ENCODE peak calls at places on chromosomes 1 and 21, in six cellular contexts. K, B, X, U, E and I are unnamed samples.

GRCh38 chr1:53653200-53653575 is 85.8 kb downstream of the GLIS1 start:
- DNase-seq in K (no peak), B (no peak), X (no peak), U (no peak), E (no peak), I (no peak)

GRCh38 chr1:240878631-240879030 is 266.7 kb upstream of the GREM2 start:
- DNase-seq in K (no peak), B (peak; percentile 36), X (no peak), U (no peak), E (no peak), I (no peak)

GRCh38 chr1:226149806-226150205 is 36.7 kb downstream of the ACBD3 start:
- DNase-seq in K (no peak), B (peak; percentile 44), X (no peak), U (no peak), E (peak; percentile 45), I (no peak)

GRCh38 chr1:205486258-205486657 is 18.2 kb upstream of the CDK18 start:
- DNase-seq in K (no peak), B (no peak), X (no peak), U (no peak), E (no peak), I (no peak)

GRCh38 chr21:36477559-36477958 is 2.4 kb downstream of the CLDN14 start:
- DNase-seq in K (no peak), B (no peak), X (no peak), U (no peak), E (no peak), I (no peak)

GRCh38 chr1:9490605-9491339 is 48.5 kb upstream of the SLC25A33 start:
- DNase-seq in K (peak; percentile 20), B (peak; percentile 88), X (peak; percentile 87), U (peak; percentile 71), E (peak; percentile 82), I (peak; percentile 84)

GRCh38 chr1:1119272-1119890 is 3.5 kb upstream of the C1orf159 start:
- DNase-seq in K (no peak), B (no peak), X (no peak), U (no peak), E (no peak), I (no peak)

GRCh38 chr1:206690516-206690915 is 5.8 kb downstream of the MAPKAPK2 start:
- DNase-seq in K (no peak), B (no peak), X (no peak), U (no peak), E (no peak), I (no peak)

GRCh38 chr1:115781343-115781742 is 12.8 kb upstream of the CASQ2 start:
- DNase-seq in K (no peak), B (peak; percentile 86), X (peak; percentile 26), U (no peak), E (no peak), I (peak; percentile 73)

GRCh38 chr1:99754055-99754626 is 12.3 kb downstream of the FRRS1 start:
- DNase-seq in K (no peak), B (no peak), X (no peak), U (no peak), E (no peak), I (no peak)

GRCh38 chr1:104466068-104466467 is 716.4 kb downstream of the AMY1C start:
- DNase-seq in K (no peak), B (no peak), X (no peak), U (no peak), E (no peak), I (no peak)

GRCh38 chr1:36157115-36157903 is 1.3 kb downstream of the MAP7D1 start:
- DNase-seq in K (no peak), B (peak; percentile 64), X (peak; percentile 18), U (no peak), E (peak; percentile 36), I (peak; percentile 59)

DNA sequence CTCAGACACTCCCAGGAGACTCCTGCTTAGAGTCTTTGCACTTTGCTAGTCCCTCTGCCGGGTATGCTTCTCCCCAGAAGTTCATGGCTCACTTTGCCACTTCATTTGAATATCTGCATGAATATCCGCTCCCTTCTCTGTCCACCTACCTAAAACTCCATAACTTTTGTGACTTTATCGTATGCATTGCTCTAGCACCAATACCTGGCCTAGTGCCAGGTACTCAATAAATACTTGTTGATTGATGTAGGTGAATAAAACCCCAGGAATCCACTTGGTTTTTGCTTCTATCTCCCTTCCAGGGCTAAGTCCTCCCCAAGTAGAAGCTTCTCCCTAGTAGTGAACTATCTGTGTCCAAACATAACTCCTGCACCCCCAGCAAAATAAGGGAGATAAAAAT is 27.8 kb upstream of the CTTNBP2NL start:
- DNase-seq in K (no peak), B (no peak), X (no peak), U (no peak), E (no peak), I (no peak)
- TF ChIP-seq EZH2 in K (no peak), B (no peak), X (no peak), U (no peak), E (no peak), I (no peak)

GRCh38 chr1:3066250-3066711 is 2.7 kb upstream of the PRDM16 start:
- DNase-seq in K (no peak), B (peak; percentile 39), X (peak; percentile 16), U (no peak), E (peak; percentile 62), I (peak; percentile 8)
- H3K4me2 ChIP-seq in K (no peak overlapping the region), B (no peak overlapping the region), X (no peak overlapping the region), U (no peak overlapping the region), E (no peak overlapping the region), I (no peak overlapping the region)

GRCh38 chr1:200043330-200043668 is 15.8 kb downstream of the NR5A2 start:
- DNase-seq in K (no peak), B (no peak), X (no peak), U (no peak), E (no peak), I (peak; percentile 29)
- TF ChIP-seq EZH2 in K (no peak), B (peak; percentile 21), X (no peak), U (no peak), E (no peak), I (no peak)

GRCh38 chr1:6727535-6727934 is 25.9 kb upstream of the DNAJC11 start:
- DNase-seq in K (peak; percentile 16), B (peak; percentile 74), X (peak; percentile 88), U (peak; percentile 71), E (peak; percentile 92), I (peak; percentile 64)
- H3K4me2 ChIP-seq in K (no peak overlapping the region), B (peak overlapping the region; percentile 24), X (no peak overlapping the region), U (peak overlapping the region; percentile 51), E (no peak overlapping the region), I (no peak overlapping the region)

GRCh38 chr1:148309940-148310500 is 157.9 kb upstream of the NBPF11 start:
- DNase-seq in K (no peak), B (peak; percentile 19), X (no peak), U (no peak), E (peak; percentile 69), I (no peak)
- TF ChIP-seq EZH2 in K (no peak), B (no peak), X (no peak), U (no peak), E (peak; percentile 51), I (no peak)

DNA sequence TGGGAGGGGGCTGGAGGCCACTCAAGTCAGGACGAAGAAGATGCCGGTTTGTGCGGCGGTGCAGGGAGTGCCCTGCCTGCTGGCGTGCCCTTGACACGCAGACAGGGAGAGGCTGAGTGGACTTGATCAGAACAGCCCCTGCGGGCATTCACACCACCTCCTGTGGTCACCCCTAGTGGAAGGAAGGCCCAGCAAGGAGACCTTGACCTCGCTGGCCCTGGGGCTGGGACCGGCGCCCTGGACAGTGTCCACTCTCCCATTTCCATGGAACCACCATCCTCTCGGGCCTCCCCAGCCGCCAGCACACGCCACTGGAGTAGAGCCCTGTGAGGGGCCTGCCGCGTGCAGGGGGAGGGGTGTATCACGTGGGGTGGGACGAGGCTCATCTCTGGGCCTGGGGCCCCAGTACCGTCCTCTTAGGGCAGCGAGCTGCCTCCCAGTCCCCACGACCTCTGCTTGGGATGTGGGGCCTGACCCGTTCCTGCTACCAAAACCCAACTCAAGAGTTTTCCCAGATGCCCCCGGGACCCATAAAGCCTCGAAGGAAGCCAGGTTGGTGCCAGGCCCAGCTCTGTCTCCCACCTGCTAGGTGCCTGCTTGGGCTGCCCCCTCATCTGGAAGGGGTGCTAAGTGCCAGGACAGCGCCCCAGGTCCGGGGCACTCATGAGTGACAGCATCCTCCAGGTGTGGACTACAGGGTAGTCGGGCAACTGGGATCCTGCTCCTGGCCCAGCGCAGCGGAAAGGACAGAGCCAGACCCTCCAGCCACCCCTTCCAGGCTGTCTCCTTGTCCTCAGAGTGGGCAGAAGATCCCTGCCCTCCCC is 62.8 kb downstream of the SLX9 start:
- DNase-seq in K (no peak), B (no peak), X (no peak), U (no peak), E (no peak), I (no peak)
- H3K4me2 ChIP-seq in K (no peak overlapping the region), B (no peak overlapping the region), X (no peak overlapping the region), U (no peak overlapping the region), E (no peak overlapping the region), I (no peak overlapping the region)

GRCh38 chr1:155295183-155295941 is 5.9 kb downstream of the PKLR start:
- DNase-seq in K (no peak), B (no peak), X (no peak), U (no peak), E (peak; percentile 80), I (no peak)

GRCh38 chr1:155295942-155296267 is 5.3 kb downstream of the PKLR start:
- DNase-seq in K (no peak), B (no peak), X (no peak), U (no peak), E (no peak), I (no peak)

GRCh38 chr1:155293086-155293749 is 8.0 kb downstream of the PKLR start:
- DNase-seq in K (no peak), B (no peak), X (no peak), U (no peak), E (no peak), I (no peak)

GRCh38 chr1:155296660-155297059 is 4.6 kb downstream of the PKLR start:
- DNase-seq in K (no peak), B (no peak), X (no peak), U (no peak), E (no peak), I (no peak)

DNA sequence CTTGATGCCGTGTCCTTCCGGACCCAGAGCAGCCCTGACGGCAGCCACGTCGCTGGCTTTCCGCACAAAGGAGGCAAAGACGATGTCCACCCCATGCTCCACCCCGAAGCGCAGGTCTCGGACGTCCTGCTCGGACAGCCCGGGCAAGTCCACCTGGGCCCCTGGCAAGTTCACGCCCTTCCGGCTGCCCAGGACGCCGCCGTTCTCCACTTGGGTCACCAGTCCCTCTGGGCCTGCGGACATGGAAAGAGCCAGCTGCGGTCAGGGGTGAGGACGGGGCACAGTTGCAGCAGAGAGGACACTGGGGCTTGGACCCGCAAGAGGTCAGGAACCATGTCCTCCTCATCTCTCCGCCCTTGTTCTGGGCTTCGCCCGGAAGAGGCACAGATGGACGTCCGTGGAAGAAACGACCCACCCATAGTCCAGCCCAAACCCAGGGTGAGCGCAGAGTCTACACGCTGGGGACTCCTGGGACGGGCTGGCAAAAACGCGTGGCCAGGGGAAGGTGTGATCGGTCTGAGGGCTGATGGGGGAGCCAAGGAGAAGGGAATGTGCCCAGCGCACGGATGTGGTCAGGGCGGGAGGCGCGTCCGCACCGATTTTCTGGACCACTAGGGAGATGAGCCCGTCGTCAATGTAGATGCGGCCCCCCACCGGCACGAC is 6.6 kb downstream of the PKLR start:
- DNase-seq in K (no peak), B (no peak), X (no peak), U (no peak), E (peak; percentile 66), I (no peak)
- TF ChIP-seq EZH2 in K (no peak), B (peak; percentile 38), X (no peak), U (no peak), E (peak; percentile 44), I (peak; percentile 71)

GRCh38 chr1:180524915-180525695 is 22.7 kb upstream of the ACBD6 start:
- DNase-seq in K (no peak), B (no peak), X (no peak), U (no peak), E (no peak), I (no peak)
- H3K4me2 ChIP-seq in K (no peak overlapping the region), B (no peak overlapping the region), X (no peak overlapping the region), U (no peak overlapping the region), E (no peak overlapping the region), I (no peak overlapping the region)